ENCODE peak calls at places on chromosome 21, in four cellular contexts. One of them, this sample, is unnamed.

GRCh38 chr21:25561668-25562641 is 45.3 kb downstream of the MRPL39 start:
- DNase-seq in GM12878: peak; percentile 66
- DNase-seq in K562: no peak
- DNase-seq in HepG2: no peak
- DNase-seq in this sample: no peak

GRCh38 chr21:38742580-38743260 is 63.0 kb upstream of the ETS2 start:
- DNase-seq in GM12878: no peak
- DNase-seq in K562: no peak
- DNase-seq in HepG2: no peak
- DNase-seq in this sample: no peak

GRCh38 chr21:33478858-33479678 is 706 bp downstream of the TMEM50B start:
- DNase-seq in GM12878: no peak
- DNase-seq in K562: peak; percentile 66
- DNase-seq in HepG2: peak; percentile 10
- DNase-seq in this sample: peak; percentile 40

GRCh38 chr21:26127918-26128317 is 42.7 kb downstream of the APP start:
- DNase-seq in GM12878: no peak
- DNase-seq in K562: no peak
- DNase-seq in HepG2: no peak
- DNase-seq in this sample: no peak

GRCh38 chr21:36994501-36995189 is 11.9 kb upstream of the RIPPLY3 start:
- DNase-seq in GM12878: no peak
- DNase-seq in K562: no peak
- DNase-seq in HepG2: no peak
- DNase-seq in this sample: no peak

GRCh38 chr21:38809170-38809878 is 3.6 kb downstream of the ETS2 start:
- DNase-seq in GM12878: no peak
- DNase-seq in K562: no peak
- DNase-seq in HepG2: no peak
- DNase-seq in this sample: no peak

GRCh38 chr21:44749116-44749758 is 37.9 kb upstream of the TSPEAR start:
- DNase-seq in GM12878: no peak
- DNase-seq in K562: no peak
- DNase-seq in HepG2: no peak
- DNase-seq in this sample: no peak

GRCh38 chr21:33236013-33236686 is 6.4 kb downstream of the IFNAR2 start:
- DNase-seq in GM12878: no peak
- DNase-seq in K562: no peak
- DNase-seq in HepG2: no peak
- DNase-seq in this sample: no peak

GRCh38 chr21:21631961-21632360 is 633.8 kb downstream of the NCAM2 start:
- DNase-seq in GM12878: no peak
- DNase-seq in K562: no peak
- DNase-seq in HepG2: no peak
- DNase-seq in this sample: no peak

GRCh38 chr21:26835714-26836265 is 9.4 kb downstream of the ADAMTS1 start:
- DNase-seq in GM12878: no peak
- DNase-seq in K562: no peak
- DNase-seq in HepG2: no peak
- DNase-seq in this sample: no peak

GRCh38 chr21:35475768-35476167 is 426.7 kb upstream of the RUNX1 start:
- DNase-seq in GM12878: no peak
- DNase-seq in K562: no peak
- DNase-seq in HepG2: no peak
- DNase-seq in this sample: no peak

GRCh38 chr21:34771512-34772028 is 102.8 kb downstream of the CLIC6 start:
- DNase-seq in GM12878: no peak
- DNase-seq in K562: no peak
- DNase-seq in HepG2: peak; percentile 89
- DNase-seq in this sample: no peak

GRCh38 chr21:14382486-14382834 is 486 bp downstream of the HSPA13 start:
- DNase-seq in GM12878: no peak
- DNase-seq in K562: no peak
- DNase-seq in HepG2: no peak
- DNase-seq in this sample: peak; percentile 53

GRCh38 chr21:30126575-30126974 is 40.0 kb downstream of the CLDN17 start:
- DNase-seq in GM12878: no peak
- DNase-seq in K562: no peak
- DNase-seq in HepG2: no peak
- DNase-seq in this sample: no peak

GRCh38 chr21:27570306-27570868 is 603.5 kb upstream of the ADAMTS5 start:
- DNase-seq in GM12878: no peak
- DNase-seq in K562: no peak
- DNase-seq in HepG2: no peak
- DNase-seq in this sample: no peak

GRCh38 chr21:27802816-27803475 is 836.1 kb upstream of the ADAMTS5 start:
- DNase-seq in GM12878: no peak
- DNase-seq in K562: peak; percentile 40
- DNase-seq in HepG2: no peak
- DNase-seq in this sample: peak; percentile 48

GRCh38 chr21:26881504-26882228 is 36.5 kb upstream of the ADAMTS1 start:
- DNase-seq in GM12878: no peak
- DNase-seq in K562: no peak
- DNase-seq in HepG2: no peak
- DNase-seq in this sample: no peak

GRCh38 chr21:27526451-27526850 is 559.6 kb upstream of the ADAMTS5 start:
- DNase-seq in GM12878: no peak
- DNase-seq in K562: no peak
- DNase-seq in HepG2: no peak
- DNase-seq in this sample: no peak

GRCh38 chr21:34243562-34243961 is 120.2 kb upstream of the KCNE2 start:
- DNase-seq in GM12878: no peak
- DNase-seq in K562: peak; percentile 35
- DNase-seq in HepG2: peak; percentile 5
- DNase-seq in this sample: peak; percentile 40

GRCh38 chr21:44199448-44199847 is 41.3 kb downstream of the ICOSLG start:
- DNase-seq in GM12878: no peak
- DNase-seq in K562: peak; percentile 3
- DNase-seq in HepG2: no peak
- DNase-seq in this sample: no peak

GRCh38 chr21:25750085-25750484 is 15.3 kb downstream of the GABPA start:
- DNase-seq in GM12878: no peak
- DNase-seq in K562: no peak
- DNase-seq in HepG2: no peak
- DNase-seq in this sample: no peak

GRCh38 chr21:38815060-38815405 is 9.3 kb downstream of the ETS2 start:
- DNase-seq in GM12878: no peak
- DNase-seq in K562: no peak
- DNase-seq in HepG2: no peak
- DNase-seq in this sample: no peak

GRCh38 chr21:38773108-38774061 is 32.3 kb upstream of the ETS2 start:
- DNase-seq in GM12878: no peak
- DNase-seq in K562: no peak
- DNase-seq in HepG2: peak; percentile 34
- DNase-seq in this sample: no peak

DNA sequence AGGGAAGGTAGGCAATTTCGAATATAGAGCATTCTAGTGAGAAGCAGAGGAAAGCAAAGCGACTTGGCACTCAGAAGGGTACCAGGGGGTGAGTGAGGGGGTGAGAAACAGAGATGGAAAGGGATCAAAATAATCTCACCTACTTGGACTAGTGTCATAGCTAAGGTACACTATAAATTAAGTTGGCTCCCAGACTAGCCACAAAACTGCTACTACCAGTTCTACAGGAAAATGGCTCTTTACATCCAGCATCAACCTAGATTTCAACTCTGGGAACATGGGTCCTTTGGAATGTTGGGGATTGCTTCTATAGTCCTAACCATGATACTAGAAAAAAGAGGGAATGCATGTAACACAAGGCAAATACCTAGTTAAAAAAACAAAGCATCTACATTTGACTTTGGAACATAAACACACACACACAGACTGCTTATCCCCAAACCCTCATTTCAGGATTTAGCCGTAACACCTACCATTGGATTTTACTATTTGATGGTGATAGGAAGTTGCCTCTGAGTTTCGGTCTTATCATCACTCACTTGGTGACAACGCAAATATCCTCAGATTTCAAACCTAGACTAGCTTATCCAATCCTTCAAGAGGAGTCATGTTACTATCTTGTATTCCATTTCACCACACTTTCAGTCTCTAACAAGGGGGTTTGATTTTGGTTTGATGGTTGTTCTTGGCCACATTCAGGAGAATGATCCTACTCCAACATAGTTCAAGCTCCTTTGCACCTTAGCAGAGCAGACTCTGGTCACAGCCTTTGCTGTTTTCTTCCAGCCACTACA is 5.6 kb downstream of the ZBTB21 start:
- DNase-seq in GM12878: no peak
- DNase-seq in K562: no peak
- DNase-seq in HepG2: no peak
- DNase-seq in this sample: no peak
- TF ChIP-seq SP1 in GM12878: no peak
- TF ChIP-seq SP1 in K562: no peak
- TF ChIP-seq SP1 in HepG2: no peak
- TF ChIP-seq SP1 in this sample: no peak

DNA sequence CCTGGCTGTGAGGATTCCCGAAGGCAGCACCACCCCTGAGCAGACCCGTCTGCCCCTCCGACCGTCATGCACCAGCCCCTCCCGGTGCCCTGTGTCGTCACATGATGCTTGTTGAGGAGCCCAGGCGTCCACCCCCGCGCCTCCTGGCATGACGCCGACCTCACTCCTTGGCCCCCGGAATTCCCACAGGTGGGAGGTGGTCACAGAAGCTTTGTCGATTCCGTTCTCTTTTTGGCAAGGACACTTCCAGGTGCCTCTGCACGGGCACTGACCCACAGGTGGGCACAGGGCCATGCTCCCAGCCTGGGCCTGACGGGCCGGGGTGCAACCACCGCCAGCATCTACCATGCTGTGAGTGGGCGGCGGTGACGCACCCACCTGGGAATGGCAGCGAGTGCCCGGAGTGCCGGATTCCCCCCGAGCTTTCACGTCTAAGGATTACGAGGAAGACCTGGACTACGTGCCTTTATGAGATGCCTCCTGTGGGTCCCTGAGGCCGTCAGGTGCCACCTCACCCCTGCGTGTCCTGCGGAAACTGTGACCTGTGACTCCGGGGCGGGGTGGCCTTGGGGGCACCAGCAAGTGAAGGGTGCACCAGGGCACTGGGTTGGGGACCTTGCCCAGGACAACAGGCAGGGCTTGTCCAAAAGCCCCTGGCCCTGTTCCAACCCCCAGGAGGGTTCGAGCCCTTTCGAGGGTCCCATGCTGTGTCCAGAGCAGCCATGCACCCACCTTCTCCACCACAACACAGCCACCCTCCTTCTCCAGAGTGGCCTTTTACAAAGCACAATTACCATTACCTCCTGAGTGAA is 31.4 kb upstream of the COL6A1 start:
- DNase-seq in GM12878: no peak
- DNase-seq in K562: no peak
- DNase-seq in HepG2: no peak
- DNase-seq in this sample: no peak
- TF ChIP-seq FOXK2 in GM12878: no peak
- TF ChIP-seq FOXK2 in K562: no peak
- TF ChIP-seq FOXK2 in HepG2: no peak
- TF ChIP-seq FOXK2 in this sample: no peak

DNA sequence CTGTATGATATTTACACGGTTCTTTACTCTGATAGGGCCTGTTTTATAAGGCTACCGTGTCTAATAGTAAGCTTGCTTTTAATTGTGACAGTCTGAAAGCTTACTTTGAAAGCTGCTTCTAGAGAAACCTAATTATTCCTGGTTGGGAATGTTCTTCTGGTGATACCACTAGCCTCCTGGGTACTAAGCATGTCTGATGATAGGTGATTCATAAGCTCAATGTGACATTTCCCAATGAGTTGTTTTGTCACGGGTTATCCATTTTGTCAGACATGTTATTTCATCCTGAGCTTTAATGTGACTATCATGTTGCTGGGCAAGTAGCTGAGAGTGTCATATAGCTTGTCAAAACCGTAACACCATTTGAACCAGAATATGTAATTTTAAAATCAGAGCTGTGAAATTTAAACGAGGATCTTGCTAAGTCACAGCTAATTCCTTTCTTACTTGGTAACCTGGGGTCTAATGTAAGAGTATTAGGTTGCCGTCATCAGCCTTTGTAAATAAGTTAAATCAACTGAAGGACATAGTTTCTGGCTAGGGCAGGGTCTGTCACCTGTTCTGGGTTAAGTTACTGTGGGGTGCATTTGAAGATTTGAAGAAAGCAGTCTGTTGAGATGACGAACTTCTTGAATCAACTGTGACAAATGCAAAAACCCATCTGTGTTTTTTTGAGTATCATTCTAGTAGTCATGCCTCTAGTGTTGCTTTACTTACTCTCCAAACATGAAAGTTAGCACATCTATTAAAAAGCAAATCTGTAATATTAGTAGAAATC is 529.2 kb downstream of the USP25 start:
- DNase-seq in GM12878: no peak
- DNase-seq in K562: no peak
- DNase-seq in HepG2: no peak
- DNase-seq in this sample: no peak
- TF ChIP-seq SP1 in GM12878: no peak
- TF ChIP-seq SP1 in K562: no peak
- TF ChIP-seq SP1 in HepG2: no peak
- TF ChIP-seq SP1 in this sample: no peak

DNA sequence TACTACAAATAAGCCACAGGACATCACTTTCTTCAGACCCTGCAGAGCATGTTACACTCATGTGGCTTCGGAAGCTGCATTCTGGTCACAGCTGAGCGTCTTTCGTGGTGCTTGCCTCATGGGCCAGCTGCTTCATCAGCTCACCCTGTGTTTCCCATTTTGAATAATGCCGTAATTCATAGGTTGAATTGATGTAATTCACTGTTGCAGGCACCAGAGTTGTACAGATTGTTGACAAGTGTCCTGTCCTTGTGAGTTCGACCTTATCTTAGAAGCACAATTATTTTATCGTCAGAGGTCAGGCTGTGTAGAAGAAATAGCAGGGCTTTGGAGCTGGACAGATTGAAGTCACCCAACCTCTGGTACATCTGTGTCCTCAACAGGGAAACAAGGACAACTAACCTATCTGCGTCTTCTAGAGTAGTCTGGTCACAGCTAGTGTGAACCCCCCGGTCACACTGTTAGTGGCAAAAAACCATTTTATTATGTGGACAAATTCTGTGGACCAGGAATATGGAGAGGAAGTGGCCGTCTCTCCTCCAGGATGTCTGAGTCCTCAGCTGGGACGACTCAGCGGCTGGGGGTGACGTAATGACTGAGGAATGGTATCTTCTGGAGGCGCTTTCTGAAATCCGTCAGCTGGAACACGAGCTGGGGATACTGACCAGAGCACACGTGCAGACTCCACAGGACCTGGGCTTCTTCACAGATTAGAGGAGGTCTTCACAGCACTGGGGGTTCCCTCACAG is 17.8 kb downstream of the PKNOX1 start:
- DNase-seq in GM12878: no peak
- DNase-seq in K562: peak; percentile 54
- DNase-seq in HepG2: no peak
- DNase-seq in this sample: no peak
- TF ChIP-seq FOXK2 in GM12878: no peak
- TF ChIP-seq FOXK2 in K562: no peak
- TF ChIP-seq FOXK2 in HepG2: no peak
- TF ChIP-seq FOXK2 in this sample: no peak

This sample was measured in HEK293T.